ENCODE peak calls at places on chromosomes 11 and 22, in five cellular contexts. X is ureter, R is SW 1271, F is HuH-7.5, E is EH. Q is an unnamed sample.

GRCh38 chr22:26887916-26888315 is 230.5 kb downstream of the MIAT start:
- DNase-seq in R (no peak), X (no peak), E (no peak), F (no peak), Q (no peak)

GRCh38 chr11:10298342-10298741 is 4.3 kb upstream of the SBF2 start:
- DNase-seq in X (no peak), E (peak; percentile 89), R (peak; percentile 29), F (no peak), Q (no peak)

GRCh38 chr11:17515443-17516176 is 28.6 kb downstream of the USH1C start:
- DNase-seq in R (no peak), E (no peak), X (no peak), F (no peak), Q (no peak)

GRCh38 chr11:128105950-128106349 is 481.4 kb downstream of the ETS1 start:
- DNase-seq in F (no peak), E (no peak), X (no peak), R (no peak), Q (no peak)

GRCh38 chr22:29072193-29072978 is 449 bp upstream of the KREMEN1 start:
- DNase-seq in X (peak; percentile 88), E (peak; percentile 71), F (peak; percentile 97), R (peak; percentile 45), Q (no peak)

GRCh38 chr22:21840236-21840823 is 27.1 kb downstream of the MAPK1 start:
- DNase-seq in F (no peak), E (no peak), X (no peak), R (no peak), Q (no peak)

GRCh38 chr22:44577391-44578114 is 79.5 kb upstream of the RTL6 start:
- DNase-seq in F (no peak), X (no peak), R (no peak), E (no peak), Q (no peak)

GRCh38 chr22:18058770-18059169 is 19.0 kb upstream of the PEX26 start:
- DNase-seq in E (no peak), F (no peak), X (no peak), R (no peak), Q (no peak)

GRCh38 chr11:107549253-107549953 is 16.1 kb downstream of the ALKBH8 start:
- DNase-seq in E (peak; percentile 56), R (peak; percentile 68), X (no peak), F (no peak), Q (no peak)

GRCh38 chr11:68335693-68336092 is 23.3 kb downstream of the LRP5 start:
- DNase-seq in X (no peak), R (no peak), F (no peak), E (no peak), Q (no peak)

GRCh38 chr11:123061403-123062157 is at the start of gene HSPA8:
- DNase-seq in F (no peak), R (peak; percentile 63), E (peak; percentile 66), X (peak; percentile 76), Q (no peak)

GRCh38 chr11:105899776-105900175 is 122.3 kb downstream of the MSANTD4 start:
- DNase-seq in E (no peak), R (no peak), X (no peak), F (no peak), Q (no peak)

GRCh38 chr22:44567846-44568493 is 69.9 kb upstream of the RTL6 start:
- DNase-seq in X (peak; percentile 57), F (no peak), E (peak; percentile 65), R (peak; percentile 10), Q (no peak)

GRCh38 chr11:69692422-69692821 is 11.4 kb downstream of the FGF19 start:
- DNase-seq in R (no peak), E (no peak), F (no peak), X (no peak), Q (no peak)

GRCh38 chr11:12625438-12626071 is 48.7 kb upstream of the TEAD1 start:
- DNase-seq in X (no peak), R (no peak), E (peak; percentile 95), F (no peak), Q (no peak)

GRCh38 chr22:40243891-40244290 is 66.2 kb downstream of the TNRC6B start:
- DNase-seq in X (no peak), F (no peak), E (no peak), R (no peak), Q (no peak)

Q was measured in Panc1.